ENCODE peak calls at places on chromosomes 6 and 20, in seven cellular contexts. One of them, this sample, is unnamed.

GRCh38 chr20:10949930-10950783 is 276.4 kb upstream of the JAG1 start:
- DNase-seq in OCI-LY7: no peak
- DNase-seq in neural progenitor cell: no peak
- DNase-seq in GM12878: no peak
- DNase-seq in MM.1S: no peak
- DNase-seq in astrocyte: no peak
- DNase-seq in HCT116: no peak
- DNase-seq in this sample: no peak

GRCh38 chr20:31392836-31393235 is 2.4 kb upstream of the DEFB119 start:
- DNase-seq in neural progenitor cell: no peak
- DNase-seq in HCT116: no peak
- DNase-seq in MM.1S: no peak
- DNase-seq in astrocyte: no peak
- DNase-seq in OCI-LY7: no peak
- DNase-seq in GM12878: no peak
- DNase-seq in this sample: no peak

GRCh38 chr6:168043193-168043847 is 35.7 kb downstream of the FRMD1 start:
- DNase-seq in HCT116: no peak
- DNase-seq in MM.1S: no peak
- DNase-seq in GM12878: no peak
- DNase-seq in OCI-LY7: no peak
- DNase-seq in astrocyte: no peak
- DNase-seq in neural progenitor cell: no peak
- DNase-seq in this sample: no peak

GRCh38 chr6:44731485-44732095 is 344.1 kb downstream of the CDC5L start:
- DNase-seq in neural progenitor cell: no peak
- DNase-seq in HCT116: no peak
- DNase-seq in astrocyte: peak; percentile 25
- DNase-seq in OCI-LY7: no peak
- DNase-seq in MM.1S: no peak
- DNase-seq in GM12878: no peak
- DNase-seq in this sample: no peak

GRCh38 chr20:25574411-25574810 is 10.9 kb downstream of the NINL start:
- DNase-seq in astrocyte: peak; percentile 12
- DNase-seq in neural progenitor cell: no peak
- DNase-seq in GM12878: no peak
- DNase-seq in MM.1S: no peak
- DNase-seq in OCI-LY7: no peak
- DNase-seq in HCT116: no peak
- DNase-seq in this sample: no peak

GRCh38 chr20:8020314-8021079 is 936 bp upstream of the TMX4 start:
- DNase-seq in neural progenitor cell: no peak
- DNase-seq in GM12878: peak; percentile 85
- DNase-seq in OCI-LY7: peak; percentile 82
- DNase-seq in astrocyte: no peak
- DNase-seq in HCT116: no peak
- DNase-seq in MM.1S: peak; percentile 72
- DNase-seq in this sample: peak; percentile 49

GRCh38 chr6:121890307-121890910 is 455.0 kb downstream of the GJA1 start:
- DNase-seq in MM.1S: no peak
- DNase-seq in GM12878: no peak
- DNase-seq in HCT116: no peak
- DNase-seq in OCI-LY7: no peak
- DNase-seq in neural progenitor cell: peak; percentile 8
- DNase-seq in astrocyte: no peak
- DNase-seq in this sample: no peak

GRCh38 chr6:3259491-3259958 is 778 bp downstream of the PSMG4 start:
- DNase-seq in HCT116: no peak
- DNase-seq in MM.1S: peak; percentile 35
- DNase-seq in OCI-LY7: peak; percentile 67
- DNase-seq in GM12878: no peak
- DNase-seq in astrocyte: peak; percentile 16
- DNase-seq in neural progenitor cell: peak; percentile 51
- DNase-seq in this sample: peak; percentile 56

GRCh38 chr20:19609642-19610223 is 148.3 kb upstream of the RIN2 start:
- DNase-seq in astrocyte: peak; percentile 56
- DNase-seq in OCI-LY7: no peak
- DNase-seq in neural progenitor cell: no peak
- DNase-seq in HCT116: no peak
- DNase-seq in GM12878: no peak
- DNase-seq in MM.1S: no peak
- DNase-seq in this sample: no peak

GRCh38 chr6:107154131-107154906 is 39.0 kb upstream of the BEND3 start:
- DNase-seq in neural progenitor cell: peak; percentile 85
- DNase-seq in MM.1S: no peak
- DNase-seq in HCT116: no peak
- DNase-seq in astrocyte: peak; percentile 16
- DNase-seq in OCI-LY7: no peak
- DNase-seq in GM12878: no peak
- DNase-seq in this sample: no peak

GRCh38 chr6:7264041-7264440 is 49.0 kb downstream of the SSR1 start:
- DNase-seq in OCI-LY7: no peak
- DNase-seq in GM12878: no peak
- DNase-seq in HCT116: no peak
- DNase-seq in astrocyte: no peak
- DNase-seq in MM.1S: no peak
- DNase-seq in neural progenitor cell: no peak
- DNase-seq in this sample: no peak

GRCh38 chr6:143396497-143397228 is 53.8 kb downstream of the ADAT2 start:
- DNase-seq in GM12878: no peak
- DNase-seq in HCT116: no peak
- DNase-seq in MM.1S: no peak
- DNase-seq in astrocyte: peak; percentile 44
- DNase-seq in OCI-LY7: no peak
- DNase-seq in neural progenitor cell: no peak
- DNase-seq in this sample: no peak

GRCh38 chr6:163414367-163415175 is at the start of gene QKI:
- DNase-seq in GM12878: no peak
- DNase-seq in MM.1S: peak; percentile 59
- DNase-seq in neural progenitor cell: peak; percentile 91
- DNase-seq in HCT116: no peak
- DNase-seq in OCI-LY7: peak; percentile 75
- DNase-seq in astrocyte: peak; percentile 62
- DNase-seq in this sample: peak; percentile 81

DNA sequence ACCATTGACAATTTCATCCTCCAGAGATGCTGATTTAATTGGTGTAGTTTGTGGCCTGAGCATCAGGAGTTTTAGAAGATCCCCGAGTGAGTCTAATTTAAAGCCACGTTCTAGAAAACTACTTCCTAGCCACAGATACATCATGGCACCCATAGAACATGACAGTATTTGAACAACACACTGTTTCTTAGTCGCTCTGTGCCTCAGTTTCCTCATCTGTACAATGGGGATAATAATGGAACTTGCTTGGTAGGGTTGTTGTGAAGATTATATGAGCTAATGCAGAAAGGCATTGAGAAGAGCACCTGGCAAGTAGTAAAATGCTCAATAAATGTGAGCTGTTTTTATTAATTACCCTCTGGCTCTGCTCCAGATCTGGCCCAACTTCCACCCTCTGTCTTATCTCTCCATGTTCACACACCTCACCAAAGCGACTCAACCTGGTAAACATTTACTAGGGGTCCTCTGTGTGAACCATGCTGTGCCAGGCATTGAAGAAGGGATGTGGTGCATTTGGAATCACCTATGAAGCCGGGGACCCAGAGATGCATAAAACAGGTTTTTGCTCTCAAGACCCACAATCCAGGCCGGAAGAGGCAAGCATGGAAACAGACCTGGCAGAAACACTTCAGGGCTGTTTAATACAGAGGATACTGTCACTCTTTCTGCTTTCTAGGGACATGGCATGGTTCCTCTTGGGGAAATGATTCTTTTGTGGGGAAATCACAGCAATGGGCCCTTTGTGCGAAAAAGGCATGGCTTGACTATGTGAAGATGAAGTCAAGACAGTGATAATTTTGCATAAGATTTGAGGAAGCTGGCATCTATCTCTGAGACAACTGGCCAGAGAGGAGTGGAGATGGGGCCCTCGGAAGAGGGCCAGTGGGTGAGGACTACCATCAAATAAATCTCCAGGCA is 16.2 kb upstream of the MRPS18A start:
- DNase-seq in neural progenitor cell: no peak
- DNase-seq in MM.1S: no peak
- DNase-seq in HCT116: no peak
- DNase-seq in GM12878: no peak
- DNase-seq in astrocyte: no peak
- DNase-seq in OCI-LY7: peak; percentile 63
- DNase-seq in this sample: no peak
- H3K4me1 ChIP-seq in neural progenitor cell: peaks cover 58% of the 10 kb centered on the region
- H3K4me1 ChIP-seq in MM.1S: peaks cover 25% of the 10 kb centered on the region
- H3K4me1 ChIP-seq in HCT116: peaks cover 33% of the 10 kb centered on the region
- H3K4me1 ChIP-seq in GM12878: peaks cover 39% of the 10 kb centered on the region
- H3K4me1 ChIP-seq in astrocyte: peaks cover 25% of the 10 kb centered on the region
- H3K4me1 ChIP-seq in OCI-LY7: peaks cover 63% of the 10 kb centered on the region
- H3K4me1 ChIP-seq in this sample: no peaks in the 10 kb centered on the region

GRCh38 chr6:169991031-169991390 is 239.6 kb downstream of the ERMARD start:
- DNase-seq in astrocyte: no peak
- DNase-seq in HCT116: no peak
- DNase-seq in MM.1S: no peak
- DNase-seq in OCI-LY7: no peak
- DNase-seq in GM12878: no peak
- DNase-seq in neural progenitor cell: no peak
- DNase-seq in this sample: no peak

GRCh38 chr6:169993861-169994481 is 242.5 kb downstream of the ERMARD start:
- DNase-seq in OCI-LY7: no peak
- DNase-seq in HCT116: no peak
- DNase-seq in neural progenitor cell: no peak
- DNase-seq in MM.1S: no peak
- DNase-seq in astrocyte: no peak
- DNase-seq in GM12878: no peak
- DNase-seq in this sample: no peak

GRCh38 chr6:169989594-169989993 is 238.2 kb downstream of the ERMARD start:
- DNase-seq in GM12878: no peak
- DNase-seq in HCT116: no peak
- DNase-seq in MM.1S: no peak
- DNase-seq in neural progenitor cell: no peak
- DNase-seq in astrocyte: no peak
- DNase-seq in OCI-LY7: no peak
- DNase-seq in this sample: no peak

GRCh38 chr6:169990095-169991030 is 238.9 kb downstream of the ERMARD start:
- DNase-seq in HCT116: no peak
- DNase-seq in neural progenitor cell: no peak
- DNase-seq in MM.1S: no peak
- DNase-seq in GM12878: no peak
- DNase-seq in astrocyte: no peak
- DNase-seq in OCI-LY7: peak; percentile 58
- DNase-seq in this sample: no peak

GRCh38 chr6:169991913-169992312 is 240.5 kb downstream of the ERMARD start:
- DNase-seq in GM12878: no peak
- DNase-seq in MM.1S: no peak
- DNase-seq in neural progenitor cell: no peak
- DNase-seq in HCT116: no peak
- DNase-seq in astrocyte: no peak
- DNase-seq in OCI-LY7: no peak
- DNase-seq in this sample: no peak
- H3K4me2 ChIP-seq in GM12878: no peak overlapping the region
- H3K4me2 ChIP-seq in MM.1S: no peak overlapping the region
- H3K4me2 ChIP-seq in neural progenitor cell: no peak overlapping the region
- H3K4me2 ChIP-seq in HCT116: no peak overlapping the region
- H3K4me2 ChIP-seq in astrocyte: no peak overlapping the region
- H3K4me2 ChIP-seq in OCI-LY7: no peak overlapping the region
- H3K4me2 ChIP-seq in this sample: no peak overlapping the region

GRCh38 chr6:124052120-124052519 is 248.5 kb downstream of the NKAIN2 start:
- DNase-seq in HCT116: no peak
- DNase-seq in MM.1S: no peak
- DNase-seq in OCI-LY7: no peak
- DNase-seq in astrocyte: no peak
- DNase-seq in neural progenitor cell: no peak
- DNase-seq in GM12878: no peak
- DNase-seq in this sample: no peak
- H2AFZ ChIP-seq in HCT116: no peak overlapping the region
- H2AFZ ChIP-seq in MM.1S: no peak overlapping the region
- H2AFZ ChIP-seq in OCI-LY7: no peak overlapping the region
- H2AFZ ChIP-seq in astrocyte: no peak overlapping the region
- H2AFZ ChIP-seq in neural progenitor cell: no peak overlapping the region
- H2AFZ ChIP-seq in GM12878: no peak overlapping the region
- H2AFZ ChIP-seq in this sample: no peak overlapping the region

GRCh38 chr6:74073896-74074295 is 377.9 kb downstream of the CD109 start:
- DNase-seq in OCI-LY7: no peak
- DNase-seq in neural progenitor cell: no peak
- DNase-seq in GM12878: no peak
- DNase-seq in HCT116: no peak
- DNase-seq in astrocyte: peak; percentile 19
- DNase-seq in MM.1S: no peak
- DNase-seq in this sample: no peak
- H3K4me1 ChIP-seq in OCI-LY7: no peaks in the 10 kb centered on the region
- H3K4me1 ChIP-seq in neural progenitor cell: no peaks in the 10 kb centered on the region
- H3K4me1 ChIP-seq in GM12878: no peaks in the 10 kb centered on the region
- H3K4me1 ChIP-seq in HCT116: no peaks in the 10 kb centered on the region
- H3K4me1 ChIP-seq in astrocyte: peaks cover under 1% of the 10 kb centered on the region
- H3K4me1 ChIP-seq in MM.1S: no peaks in the 10 kb centered on the region
- H3K4me1 ChIP-seq in this sample: no peaks in the 10 kb centered on the region

GRCh38 chr6:131955192-131955591 is 4.0 kb upstream of the CCN2 start:
- DNase-seq in OCI-LY7: no peak
- DNase-seq in astrocyte: no peak
- DNase-seq in GM12878: no peak
- DNase-seq in neural progenitor cell: no peak
- DNase-seq in HCT116: no peak
- DNase-seq in MM.1S: no peak
- DNase-seq in this sample: no peak
- H3K4me2 ChIP-seq in OCI-LY7: no peak overlapping the region
- H3K4me2 ChIP-seq in astrocyte: peak overlapping the region; percentile 7
- H3K4me2 ChIP-seq in GM12878: no peak overlapping the region
- H3K4me2 ChIP-seq in neural progenitor cell: no peak overlapping the region
- H3K4me2 ChIP-seq in HCT116: no peak overlapping the region
- H3K4me2 ChIP-seq in MM.1S: no peak overlapping the region
- H3K4me2 ChIP-seq in this sample: no peak overlapping the region

DNA sequence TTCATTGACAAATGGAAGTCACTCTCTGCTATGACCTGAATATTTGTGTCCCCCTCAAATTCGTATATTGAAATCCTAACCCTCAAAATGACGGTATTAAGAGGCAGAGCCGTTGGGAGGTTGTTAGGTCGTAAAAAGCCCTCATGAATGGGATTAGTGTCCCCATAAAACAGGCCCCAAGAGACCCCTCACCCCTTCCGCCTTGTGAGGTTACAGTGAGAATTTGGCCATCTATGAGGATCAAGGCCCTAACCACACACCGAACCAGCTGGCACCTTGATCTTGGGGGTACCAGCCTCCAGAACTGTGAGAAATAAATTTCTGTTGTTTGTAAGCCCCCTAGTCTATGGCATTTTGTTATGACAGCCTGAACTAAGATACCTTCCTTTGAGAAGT is 52.5 kb upstream of the SLC22A16 start:
- DNase-seq in OCI-LY7: no peak
- DNase-seq in MM.1S: no peak
- DNase-seq in neural progenitor cell: no peak
- DNase-seq in GM12878: no peak
- DNase-seq in astrocyte: no peak
- DNase-seq in HCT116: no peak
- DNase-seq in this sample: no peak
- H2AFZ ChIP-seq in OCI-LY7: no peak overlapping the region
- H2AFZ ChIP-seq in MM.1S: no peak overlapping the region
- H2AFZ ChIP-seq in neural progenitor cell: no peak overlapping the region
- H2AFZ ChIP-seq in GM12878: no peak overlapping the region
- H2AFZ ChIP-seq in astrocyte: peak overlapping the region; percentile 26
- H2AFZ ChIP-seq in HCT116: peak overlapping the region; percentile 63
- H2AFZ ChIP-seq in this sample: no peak overlapping the region

This sample was measured in DND-41.